ENCODE peak calls at places on chromosomes 16 and 17, in ten cellular contexts. B, F, R, V, L, D, T, C, M and H are unnamed samples. For H3K36me3, the result is how much of the 10 kb centered on the place peaks cover.

GRCh38 chr16:88116121-88116900 is 165.1 kb downstream of the BANP start:
- DNase-seq in B (no peak), F (peak), R (no peak), V (no peak), L (no peak), D (peak), T (peak), C (no peak), M (peak), H (no peak)

GRCh38 chr17:68954146-68954971 is 833 bp downstream of the ABCA8 start:
- DNase-seq in B (no peak), F (peak), R (no peak), V (no peak), L (no peak), D (no peak), T (peak), C (no peak), M (no peak), H (no peak)

GRCh38 chr17:56505154-56505756 is 88.2 kb upstream of the NOG start:
- DNase-seq in B (no peak), F (no peak), R (no peak), V (no peak), L (no peak), D (no peak), T (peak), C (no peak), M (no peak), H (no peak)

GRCh38 chr17:79613195-79613517 is 2.3 kb upstream of the RBFOX3 start:
- DNase-seq in B (no peak), F (no peak), R (no peak), V (no peak), L (no peak), D (no peak), T (no peak), C (no peak), M (no peak), H (no peak)

GRCh38 chr17:17434477-17434876 is 42.3 kb upstream of the MED9 start:
- DNase-seq in B (no peak), F (no peak), R (no peak), V (no peak), L (no peak), D (no peak), T (no peak), C (no peak), M (no peak), H (no peak)

GRCh38 chr17:75753514-75754377 is 11.2 kb downstream of the GALK1 start:
- DNase-seq in B (peak), F (peak), R (no peak), V (peak), L (peak), D (peak), T (no peak), C (no peak), M (peak), H (peak)

GRCh38 chr16:11560701-11561439 is 25.8 kb downstream of the LITAF start:
- DNase-seq in B (no peak), F (no peak), R (peak), V (no peak), L (peak), D (peak), T (no peak), C (no peak), M (no peak), H (no peak)

GRCh38 chr16:57618306-57619132 is 9.9 kb upstream of the ADGRG1 start:
- DNase-seq in B (peak), F (peak), R (no peak), V (peak), L (no peak), D (peak), T (peak), C (no peak), M (no peak), H (no peak)

GRCh38 chr17:20086416-20087074 is 77.4 kb downstream of the SPECC1 start:
- DNase-seq in B (no peak), F (no peak), R (no peak), V (no peak), L (no peak), D (no peak), T (peak), C (no peak), M (no peak), H (no peak)

GRCh38 chr17:18066866-18067265 is 20.9 kb upstream of the DRG2 start:
- DNase-seq in B (no peak), F (peak), R (no peak), V (no peak), L (no peak), D (no peak), T (no peak), C (no peak), M (no peak), H (no peak)

GRCh38 chr16:569445-570254 is at the start of gene PIGQ:
- DNase-seq in B (peak), F (peak), R (peak), V (peak), L (peak), D (peak), T (peak), C (no peak), M (no peak), H (peak)

GRCh38 chr16:4733747-4734062 is 366 bp downstream of the ANKS3 start:
- DNase-seq in B (no peak), F (no peak), R (no peak), V (no peak), L (no peak), D (no peak), T (no peak), C (no peak), M (peak), H (no peak)

GRCh38 chr16:2005646-2006045 is 4.0 kb downstream of the ZNF598 start:
- DNase-seq in B (no peak), F (no peak), R (no peak), V (no peak), L (no peak), D (peak), T (no peak), C (no peak), M (no peak), H (no peak)

GRCh38 chr17:73953206-73954033 is 250.1 kb upstream of the RPL38 start:
- DNase-seq in B (no peak), F (no peak), R (no peak), V (no peak), L (no peak), D (no peak), T (no peak), C (no peak), M (no peak), H (no peak)

GRCh38 chr17:73954981-73955380 is 248.5 kb upstream of the RPL38 start:
- DNase-seq in B (peak), F (no peak), R (no peak), V (no peak), L (no peak), D (no peak), T (no peak), C (no peak), M (no peak), H (no peak)

GRCh38 chr17:73950515-73950914 is 253.0 kb upstream of the RPL38 start:
- DNase-seq in B (peak), F (no peak), R (no peak), V (no peak), L (no peak), D (no peak), T (no peak), C (no peak), M (no peak), H (no peak)

GRCh38 chr17:73952136-73952497 is 251.4 kb upstream of the RPL38 start:
- DNase-seq in B (no peak), F (no peak), R (no peak), V (no peak), L (no peak), D (no peak), T (no peak), C (no peak), M (no peak), H (no peak)

DNA sequence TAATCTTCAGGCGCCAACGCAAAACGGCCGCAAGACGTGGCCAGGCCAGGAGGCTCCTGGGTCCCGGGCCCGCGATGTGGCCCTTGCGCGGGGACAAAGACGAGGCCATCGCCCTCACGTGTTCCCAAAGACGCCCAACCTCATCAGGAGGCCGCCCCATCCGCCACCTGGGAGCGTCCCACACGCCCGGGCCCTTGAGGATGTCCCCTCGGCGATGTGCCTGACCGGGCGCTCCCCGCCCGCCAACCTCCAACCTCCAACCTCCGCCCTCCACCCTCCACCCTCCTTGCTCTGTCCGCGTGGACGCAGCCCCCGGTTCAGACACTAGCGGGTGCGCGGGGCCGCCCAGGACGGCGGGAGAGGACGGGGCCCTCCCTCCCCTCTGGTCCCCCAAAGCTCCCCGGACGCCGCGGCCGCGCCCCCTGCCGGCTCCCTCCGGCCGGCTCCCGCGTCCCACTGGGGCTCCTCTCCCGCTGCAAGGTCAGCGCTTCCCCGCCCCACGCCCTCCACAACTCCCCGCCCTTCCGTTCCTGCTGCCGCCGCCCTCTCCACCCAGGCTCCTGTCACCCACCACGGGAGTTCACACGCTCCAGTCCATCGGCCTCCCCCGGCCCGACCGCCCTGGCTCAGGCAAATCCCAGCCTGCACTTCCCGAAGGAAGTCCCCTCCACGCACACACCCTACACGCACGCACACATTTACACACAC is 250.8 kb upstream of the RPL38 start:
- DNase-seq in B (peak), F (no peak), R (no peak), V (peak), L (peak), D (peak), T (no peak), C (no peak), M (no peak), H (peak)
- TF ChIP-seq CTCF in B (peak), F (no peak), R (peak), V (peak), L (peak), D (no peak), T (peak), C (peak), M (no peak), H (peak)

GRCh38 chr16:81096715-81097208 is 567 bp upstream of the GCSH start:
- DNase-seq in B (no peak), F (no peak), R (no peak), V (no peak), L (no peak), D (no peak), T (no peak), C (no peak), M (no peak), H (no peak)
- H3K4me3 ChIP-seq in B (peak), F (no peak), R (peak), V (no peak), L (peak), D (peak), T (peak), C (peak), M (no peak), H (peak)

GRCh38 chr17:4944163-4944553 is 4.1 kb downstream of the RNF167 start:
- DNase-seq in B (no peak), F (no peak), R (no peak), V (no peak), L (peak), D (peak), T (no peak), C (no peak), M (no peak), H (no peak)
- H3K36me3 ChIP-seq in B (half or more), F (under half), R (under half), V (under half), L (under half), D (half or more), T (under half), C (under half), M (half or more), H (under half)

GRCh38 chr17:80942360-80943345 is 49.0 kb upstream of the CHMP6 start:
- DNase-seq in B (peak), F (peak), R (peak), V (no peak), L (no peak), D (peak), T (no peak), C (peak), M (peak), H (no peak)
- TF ChIP-seq CTCF in B (no peak), F (peak), R (peak), V (peak), L (no peak), D (no peak), T (no peak), C (peak), M (no peak), H (no peak)

DNA sequence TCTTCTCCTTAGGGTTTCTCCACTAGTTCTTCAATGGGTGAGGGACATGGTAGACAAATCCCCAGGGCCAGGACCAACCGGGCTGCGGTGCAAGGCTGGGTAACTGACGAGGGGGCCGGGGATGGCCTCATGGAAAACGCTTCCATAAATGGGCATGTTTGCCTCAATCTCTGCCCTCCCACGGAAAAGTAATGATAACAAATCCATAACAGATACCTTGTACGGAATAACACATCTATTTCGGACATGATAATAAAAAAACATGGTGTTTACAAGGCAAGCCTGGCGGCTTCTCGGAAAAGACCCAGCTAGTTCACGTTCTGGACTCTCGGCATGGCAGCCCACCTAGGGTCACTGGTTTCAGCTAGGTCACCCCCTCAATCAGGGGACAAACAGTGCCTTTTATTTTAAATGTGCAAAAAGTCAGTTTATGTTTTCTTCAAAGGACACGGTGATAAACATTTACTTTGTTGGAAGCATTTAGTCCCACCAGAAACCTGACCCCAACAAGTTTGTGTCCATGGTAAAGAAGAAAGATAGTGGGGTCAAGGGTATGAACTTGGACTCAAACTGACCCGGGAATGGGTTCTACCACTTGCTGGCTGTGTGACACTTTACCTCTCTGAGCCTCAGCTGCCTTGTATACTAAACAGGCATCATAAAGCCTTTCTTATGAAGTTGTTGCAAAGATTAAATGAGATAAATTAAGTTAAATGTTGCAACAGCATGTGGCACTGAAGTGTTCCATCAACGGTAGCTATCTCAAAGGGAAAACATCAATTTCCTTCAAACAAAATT is 1.7 kb downstream of the MYH11 start:
- DNase-seq in B (no peak), F (no peak), R (no peak), V (no peak), L (no peak), D (no peak), T (no peak), C (no peak), M (no peak), H (no peak)
- H3K4me3 ChIP-seq in B (peak), F (no peak), R (no peak), V (no peak), L (no peak), D (peak), T (no peak), C (peak), M (no peak), H (no peak)

DNA sequence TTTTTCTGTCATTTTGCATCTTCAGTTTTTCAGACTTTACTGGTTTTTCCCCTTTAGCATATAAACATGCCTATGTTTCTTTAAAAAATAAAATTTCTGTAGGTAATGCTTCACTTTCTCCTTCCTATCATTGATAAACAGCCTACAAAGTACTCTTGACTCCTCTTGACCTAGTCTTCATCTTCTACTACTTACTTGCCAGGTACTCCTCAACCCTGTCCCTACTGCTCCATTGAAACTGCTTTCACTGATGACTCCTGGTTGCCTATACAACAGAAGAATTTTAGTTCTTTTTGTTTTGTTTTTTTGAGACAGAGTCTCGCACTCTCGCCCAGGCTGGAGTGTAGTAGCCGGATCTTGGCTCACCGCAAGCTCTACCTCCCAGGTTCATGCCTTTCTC is 7.0 kb downstream of the DDX42 start:
- DNase-seq in B (no peak), F (no peak), R (no peak), V (no peak), L (no peak), D (no peak), T (no peak), C (no peak), M (no peak), H (no peak)
- H3K36me3 ChIP-seq in B (under half), F (under half), R (under half), V (under half), L (under half), D (half or more), T (under half), C (under half), M (under half), H (under half)